ENCODE peak calls at places on chromosomes 2 and 18, in eight cellular contexts. G, B, N, Y, D, K, R and A are unnamed samples.

GRCh38 chr2:96763511-96764252 is 3.0 kb downstream of the CNNM4 start:
- DNase-seq in D (no peak), R (no peak), G (no peak), Y (peak; percentile 70), N (no peak), K (no peak), B (no peak), A (peak; percentile 45)

GRCh38 chr18:70380915-70381896 is 92.4 kb downstream of the SOCS6 start:
- DNase-seq in D (no peak), Y (peak; percentile 58), K (peak; percentile 42), N (no peak), B (no peak), G (peak; percentile 57), R (no peak), A (peak; percentile 21)

GRCh38 chr18:21901423-21901822 is 160.8 kb downstream of the MIB1 start:
- DNase-seq in R (no peak), Y (no peak), N (no peak), G (no peak), B (no peak), D (no peak), K (no peak), A (no peak)

GRCh38 chr2:241031436-241032165 is 33.2 kb downstream of the SNED1 start:
- DNase-seq in G (peak; percentile 12), R (no peak), D (no peak), K (no peak), N (no peak), Y (no peak), B (no peak), A (no peak)

GRCh38 chr2:159088906-159089305 is 120.5 kb downstream of the TANC1 start:
- DNase-seq in G (no peak), Y (peak; percentile 74), K (no peak), N (no peak), R (no peak), D (no peak), B (no peak), A (no peak)

GRCh38 chr18:6683112-6683876 is 46.2 kb upstream of the ARHGAP28 start:
- DNase-seq in N (no peak), G (peak; percentile 57), R (no peak), Y (peak; percentile 48), D (no peak), K (no peak), B (no peak), A (no peak)

GRCh38 chr2:239544846-239545465 is 144.1 kb upstream of the HDAC4 start:
- DNase-seq in N (no peak), Y (no peak), R (peak; percentile 48), D (no peak), B (no peak), K (no peak), G (no peak), A (no peak)

GRCh38 chr2:58928942-58929341 is 687.8 kb upstream of the FANCL start:
- DNase-seq in Y (no peak), K (no peak), N (no peak), B (no peak), G (no peak), D (no peak), R (no peak), A (no peak)

GRCh38 chr18:48913723-48914122 is 37.0 kb downstream of the SMAD7 start:
- DNase-seq in R (no peak), Y (no peak), D (no peak), B (no peak), N (no peak), K (no peak), G (no peak), A (no peak)

GRCh38 chr2:200435379-200435778 is 74.5 kb downstream of the KCTD18 start:
- DNase-seq in N (no peak), R (no peak), Y (no peak), D (no peak), G (no peak), K (no peak), B (no peak), A (no peak)

GRCh38 chr2:6773007-6773693 is 92.6 kb downstream of the CMPK2 start:
- DNase-seq in N (peak; percentile 75), B (no peak), R (peak; percentile 81), Y (peak; percentile 89), D (peak; percentile 61), K (peak; percentile 96), G (peak; percentile 58), A (peak; percentile 33)

GRCh38 chr2:206392118-206392517 is 51.2 kb upstream of the ADAM23 start:
- DNase-seq in B (no peak), G (peak; percentile 1), Y (peak; percentile 66), R (peak; percentile 9), N (peak; percentile 26), K (peak; percentile 18), D (no peak), A (peak; percentile 42)

GRCh38 chr2:14633451-14634211 is 1.1 kb downstream of the LRATD1 start:
- DNase-seq in G (no peak), B (peak; percentile 16), D (no peak), R (no peak), N (no peak), K (peak; percentile 4), Y (no peak), A (no peak)

GRCh38 chr18:23703057-23703986 is 14.1 kb downstream of the LAMA3 start:
- DNase-seq in D (no peak), K (no peak), N (peak; percentile 28), B (no peak), G (peak; percentile 5), Y (no peak), R (no peak), A (no peak)

GRCh38 chr2:58197894-58198293 is 43.2 kb downstream of the FANCL start:
- DNase-seq in N (no peak), B (no peak), Y (no peak), K (no peak), D (no peak), G (no peak), R (no peak), A (no peak)

GRCh38 chr18:80033181-80034067 is 810 bp upstream of the RBFA start:
- DNase-seq in B (no peak), Y (peak; percentile 95), D (peak; percentile 61), G (no peak), R (no peak), N (no peak), K (peak; percentile 55), A (no peak)

GRCh38 chr2:207855591-207855990 is 85.9 kb upstream of the FZD5 start:
- DNase-seq in B (no peak), D (no peak), N (no peak), K (no peak), R (no peak), G (no peak), Y (no peak), A (no peak)

GRCh38 chr18:52716926-52717325 is 376.9 kb downstream of the DCC start:
- DNase-seq in Y (no peak), R (no peak), N (no peak), G (no peak), K (peak; percentile 3), D (no peak), B (no peak), A (peak; percentile 46)

GRCh38 chr18:57915848-57916596 is 112.9 kb upstream of the ATP8B1 start:
- DNase-seq in D (no peak), R (no peak), Y (peak; percentile 26), G (no peak), K (peak; percentile 2), B (no peak), N (peak; percentile 80), A (peak; percentile 13)

GRCh38 chr2:10947005-10947440 is 35.3 kb downstream of the KCNF1 start:
- DNase-seq in R (no peak), D (no peak), B (no peak), N (no peak), G (no peak), K (no peak), Y (no peak), A (no peak)

GRCh38 chr2:131031875-131032274 is 61.4 kb downstream of the FAM168B start:
- DNase-seq in R (no peak), Y (no peak), D (no peak), B (no peak), K (no peak), G (no peak), N (no peak), A (no peak)

GRCh38 chr2:176147790-176148496 is 3.4 kb upstream of the HOXD4 start:
- DNase-seq in B (no peak), G (no peak), K (no peak), Y (no peak), D (no peak), N (no peak), R (no peak), A (no peak)

GRCh38 chr18:23662309-23663263 is at the start of gene ANKRD29:
- DNase-seq in K (peak; percentile 23), G (no peak), D (peak; percentile 27), B (no peak), R (peak; percentile 55), Y (peak; percentile 89), N (no peak), A (peak; percentile 36)

GRCh38 chr18:12855886-12856285 is 28.2 kb downstream of the PTPN2 start:
- DNase-seq in Y (no peak), G (no peak), B (no peak), N (no peak), R (no peak), K (no peak), D (no peak), A (no peak)